ENCODE peak calls at places on chromosomes 7 and 10, in nine cellular contexts. L is stimulated activated CD4-positive, alpha-beta T cell treated with anti-CD3 and anti-CD28 coated beads, Interleukin-12 subunit alpha, Interleukin-12 subunit beta, amount 100 ng/mL, for 48 hours; U is GM04503; S is caudate nucleus; Q is GM03348; A is NCI-H748 treated with DMSO at 0.1 percent for 48 hours; Y is NCI-H187; G is stimulated activated CD8-positive, alpha-beta memory T cell treated with anti-CD3 and anti-CD28 coated beads, Interleukin-12 subunit alpha, Interleukin-12 subunit beta, amount 100 ng/mL, for 1 hour; R is MCF 10A. O is an unnamed sample.

GRCh38 chr10:53955091-53955490 is 845.9 kb downstream of the PCDH15 start:
- DNase-seq in L (no peak), U (no peak), S (no peak), Q (no peak), A (no peak), Y (no peak), G (no peak), R (no peak), O (no peak)

GRCh38 chr10:72186213-72186612 is 29.6 kb upstream of the ANAPC16 start:
- DNase-seq in L (no peak), U (peak), S (no peak), Q (peak), A (no peak), Y (no peak), G (no peak), R (no peak), O (no peak)

GRCh38 chr10:10110817-10111490 is 906.7 kb upstream of the CELF2 start:
- DNase-seq in L (no peak), U (no peak), S (no peak), Q (no peak), A (no peak), Y (no peak), G (no peak), R (no peak), O (no peak)

GRCh38 chr7:28126047-28127041 is 54.3 kb downstream of the JAZF1 start:
- DNase-seq in L (no peak), U (no peak), S (no peak), Q (no peak), A (no peak), Y (no peak), G (no peak), R (peak), O (no peak)

GRCh38 chr10:120495226-120495625 is 38.2 kb downstream of the PLPP4 start:
- DNase-seq in L (no peak), U (no peak), S (no peak), Q (peak), A (no peak), Y (no peak), G (no peak), R (no peak), O (peak)

GRCh38 chr10:119734396-119735332 is 8.8 kb downstream of the INPP5F start:
- DNase-seq in L (no peak), U (no peak), S (no peak), Q (peak), A (no peak), Y (no peak), G (no peak), R (peak), O (peak)

GRCh38 chr10:24307696-24308476 is 98.9 kb downstream of the KIAA1217 start:
- DNase-seq in L (no peak), U (no peak), S (no peak), Q (no peak), A (no peak), Y (no peak), G (no peak), R (no peak), O (no peak)

GRCh38 chr7:28988091-28988490 is 30.0 kb upstream of the TRIL start:
- DNase-seq in L (no peak), U (no peak), S (no peak), Q (no peak), A (no peak), Y (no peak), G (no peak), R (peak), O (no peak)

GRCh38 chr10:113709221-113709838 is 29.6 kb downstream of the CASP7 start:
- DNase-seq in L (no peak), U (peak), S (no peak), Q (peak), A (peak), Y (peak), G (no peak), R (peak), O (peak)